ENCODE peak calls at places on chromosome 16, in five cellular contexts. O is fibroblast of lung; H is astrocyte of the cerebellum; N is NCI-H510A treated with DMSO at 0.1 percent for 48 hours; D is activated naive CD8-positive, alpha-beta T cell treated with anti-CD3 and anti-CD28 coated beads, Interleukin-2, amount 50 U/mL, for 24 hours. W is an unnamed sample.

GRCh38 chr16:31177136-31177535 is 2.8 kb upstream of the FUS start:
- DNase-seq in D (peak), O (peak), N (peak), H (peak), W (no peak)

GRCh38 chr16:19437280-19437679 is 19.6 kb downstream of the TMC5 start:
- DNase-seq in D (no peak), O (no peak), H (no peak), N (no peak), W (no peak)

GRCh38 chr16:27273670-27274522 is 5.3 kb upstream of the NSMCE1 start:
- DNase-seq in O (peak), H (peak), N (no peak), D (peak), W (peak)

GRCh38 chr16:89973654-89974335 is 25.2 kb downstream of the DEF8 start:
- DNase-seq in O (no peak), H (no peak), D (no peak), N (no peak), W (no peak)

GRCh38 chr16:68259007-68259406 is 5.3 kb upstream of the SLC7A6 start:
- DNase-seq in H (no peak), D (no peak), N (no peak), O (no peak), W (no peak)

GRCh38 chr16:24906199-24906808 is 60.5 kb downstream of the SLC5A11 start:
- DNase-seq in O (peak), D (no peak), H (peak), N (peak), W (no peak)

GRCh38 chr16:68072038-68072695 is 13.0 kb upstream of the NFATC3 start:
- DNase-seq in H (no peak), D (no peak), O (no peak), N (no peak), W (peak)

GRCh38 chr16:77113835-77114234 is 77.2 kb upstream of the MON1B start:
- DNase-seq in O (no peak), N (no peak), D (no peak), H (no peak), W (no peak)

GRCh38 chr16:76959166-76959565 is 231.8 kb upstream of the MON1B start:
- DNase-seq in O (no peak), D (no peak), N (no peak), H (no peak), W (no peak)

GRCh38 chr16:81374514-81374913 is 59.8 kb downstream of the GAN start:
- DNase-seq in H (no peak), D (no peak), N (no peak), O (no peak), W (no peak)

GRCh38 chr16:68658974-68659360 is 13.9 kb downstream of the CDH3 start:
- DNase-seq in O (no peak), H (no peak), N (no peak), D (no peak), W (no peak)

GRCh38 chr16:60123387-60124023 is 1389.4 kb upstream of the GOT2 start:
- DNase-seq in O (peak), D (no peak), N (no peak), H (peak), W (no peak)

GRCh38 chr16:74601131-74601871 is 5.6 kb downstream of the GLG1 start:
- DNase-seq in H (no peak), O (no peak), D (peak), N (no peak), W (no peak)